ENCODE peak calls at places on chromosomes 6 and 20, in four cellular contexts. V is A673, O is osteoblast, K is uterus. I is an unnamed sample.
A peak's percentile ranks its signal among the peaks of the same experiment; 100 is the strongest.

GRCh38 chr6:167252271-167252670 is 38.8 kb upstream of the UNC93A start:
- DNase-seq in V (no peak), O (no peak), K (no peak), I (no peak)

GRCh38 chr6:141744971-141745370 is 387.8 kb upstream of the GJE1 start:
- DNase-seq in V (no peak), O (peak; percentile 83), K (no peak), I (no peak)

GRCh38 chr20:63698739-63699465 is 2.5 kb downstream of the TNFRSF6B start:
- DNase-seq in V (peak; percentile 68), O (peak; percentile 100), K (peak; percentile 66), I (no peak)

GRCh38 chr6:165850434-165851019 is 187.5 kb upstream of the PDE10A start:
- DNase-seq in V (peak; percentile 64), O (peak; percentile 97), K (peak; percentile 71), I (no peak)

GRCh38 chr6:118770835-118771234 is 119.4 kb upstream of the CEP85L start:
- DNase-seq in V (no peak), O (no peak), K (no peak), I (no peak)

GRCh38 chr6:11324453-11325023 is 92.1 kb upstream of the NEDD9 start:
- DNase-seq in V (no peak), O (no peak), K (no peak), I (no peak)

GRCh38 chr20:32969356-32970114 is 34.7 kb downstream of the SUN5 start:
- DNase-seq in V (no peak), O (no peak), K (no peak), I (no peak)

GRCh38 chr6:149216459-149216858 is 101.1 kb upstream of the TAB2 start:
- DNase-seq in V (no peak), O (no peak), K (no peak), I (no peak)

GRCh38 chr6:39018103-39018502 is 30.5 kb upstream of the GLP1R start:
- DNase-seq in V (no peak), O (no peak), K (no peak), I (no peak)

GRCh38 chr6:43608783-43609182 is 20.3 kb downstream of the GTPBP2 start:
- DNase-seq in V (no peak), O (no peak), K (no peak), I (no peak)

GRCh38 chr20:58251979-58252591 is 23.6 kb upstream of the ANKRD60 start:
- DNase-seq in V (peak; percentile 66), O (peak; percentile 85), K (no peak), I (no peak)

GRCh38 chr6:8277769-8278168 is 157.6 kb downstream of the SLC35B3 start:
- DNase-seq in V (no peak), O (peak; percentile 43), K (no peak), I (no peak)

GRCh38 chr6:3231213-3232016 is 4.0 kb upstream of the TUBB2B start:
- DNase-seq in V (peak; percentile 85), O (peak; percentile 94), K (peak; percentile 83), I (no peak)
- H3K4me3 ChIP-seq in V (peak overlapping the region; percentile 61), O (peak overlapping the region; percentile 90), K (peak overlapping the region; percentile 43), I (peak overlapping the region; percentile 9)

GRCh38 chr6:124459268-124459667 is 503.0 kb upstream of the RNF217 start:
- DNase-seq in V (no peak), O (no peak), K (no peak), I (no peak)
- H3K27me3 ChIP-seq in V (no peaks in the 10 kb centered on the region), O (no peaks in the 10 kb centered on the region), K (no peaks in the 10 kb centered on the region), I (no peaks in the 10 kb centered on the region)

DNA sequence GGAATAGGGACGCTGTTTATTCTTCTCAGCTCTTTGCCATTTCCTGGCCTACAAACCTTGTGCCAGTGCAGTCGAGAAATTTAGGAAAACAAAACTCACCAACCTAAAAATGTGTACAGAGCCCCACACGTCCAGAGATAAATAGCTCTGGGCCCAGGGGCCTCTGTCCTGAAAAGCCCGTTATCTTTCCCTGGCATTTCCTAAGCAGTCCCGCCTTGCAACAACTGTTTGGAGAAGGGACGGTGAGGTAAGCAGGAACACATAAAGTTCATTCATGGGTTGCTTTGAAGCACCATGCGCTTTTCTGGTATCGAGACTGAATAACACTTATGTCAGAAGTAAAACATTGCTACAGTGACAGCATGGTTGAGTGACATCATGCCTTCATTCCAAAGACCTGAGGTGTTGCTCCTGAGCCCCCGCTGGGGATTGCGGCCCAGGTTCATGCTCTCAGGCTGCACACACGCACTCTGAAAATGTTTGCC is 80.1 kb upstream of the NXT1 start:
- DNase-seq in V (no peak), O (peak; percentile 75), K (no peak), I (no peak)
- H3K9me3 ChIP-seq in V (no peaks in the 10 kb centered on the region), O (no peaks in the 10 kb centered on the region), K (no peaks in the 10 kb centered on the region), I (no peaks in the 10 kb centered on the region)

GRCh38 chr20:39600156-39600555 is 638.0 kb downstream of the DHX35 start:
- DNase-seq in V (no peak), O (no peak), K (no peak), I (no peak)

GRCh38 chr20:39596554-39596953 is 634.4 kb downstream of the DHX35 start:
- DNase-seq in V (no peak), O (no peak), K (no peak), I (no peak)
- H3K4me3 ChIP-seq in V (no peak overlapping the region), O (no peak overlapping the region), K (no peak overlapping the region), I (no peak overlapping the region)

GRCh38 chr6:1395496-1395895 is 6.1 kb downstream of the FOXF2 start:
- DNase-seq in V (no peak), O (no peak), K (no peak), I (no peak)

GRCh38 chr6:1394591-1395463 is 5.5 kb downstream of the FOXF2 start:
- DNase-seq in V (no peak), O (no peak), K (no peak), I (no peak)

GRCh38 chr6:1393641-1394283 is 4.4 kb downstream of the FOXF2 start:
- DNase-seq in V (no peak), O (no peak), K (no peak), I (no peak)

GRCh38 chr6:1396952-1397868 is 7.8 kb downstream of the FOXF2 start:
- DNase-seq in V (peak; percentile 78), O (peak; percentile 97), K (peak; percentile 26), I (peak; percentile 16)

GRCh38 chr6:1395941-1396908 is 6.8 kb downstream of the FOXF2 start:
- DNase-seq in V (no peak), O (peak; percentile 75), K (no peak), I (no peak)
- H3K27me3 ChIP-seq in V (peaks cover 51% of the 10 kb centered on the region), O (peaks cover 3% of the 10 kb centered on the region), K (peaks cover 70% of the 10 kb centered on the region), I (peaks cover 52% of the 10 kb centered on the region)

GRCh38 chr20:18331694-18332093 is 43.4 kb downstream of the ZNF133 start:
- DNase-seq in V (no peak), O (no peak), K (no peak), I (no peak)
- H3K9me3 ChIP-seq in V (peaks cover 18% of the 10 kb centered on the region), O (peaks cover 3% of the 10 kb centered on the region), K (no peaks in the 10 kb centered on the region), I (no peaks in the 10 kb centered on the region)

GRCh38 chr20:23085415-23086055 is 589 bp downstream of the CD93 start:
- DNase-seq in V (no peak), O (no peak), K (no peak), I (no peak)

GRCh38 chr20:23084282-23084844 is 1.8 kb downstream of the CD93 start:
- DNase-seq in V (no peak), O (no peak), K (no peak), I (no peak)

GRCh38 chr20:23086056-23086551 is at the start of gene CD93:
- DNase-seq in V (peak; percentile 5), O (peak; percentile 88), K (peak; percentile 55), I (no peak)

GRCh38 chr20:23083553-23084220 is 2.4 kb downstream of the CD93 start:
- DNase-seq in V (no peak), O (no peak), K (no peak), I (no peak)

DNA sequence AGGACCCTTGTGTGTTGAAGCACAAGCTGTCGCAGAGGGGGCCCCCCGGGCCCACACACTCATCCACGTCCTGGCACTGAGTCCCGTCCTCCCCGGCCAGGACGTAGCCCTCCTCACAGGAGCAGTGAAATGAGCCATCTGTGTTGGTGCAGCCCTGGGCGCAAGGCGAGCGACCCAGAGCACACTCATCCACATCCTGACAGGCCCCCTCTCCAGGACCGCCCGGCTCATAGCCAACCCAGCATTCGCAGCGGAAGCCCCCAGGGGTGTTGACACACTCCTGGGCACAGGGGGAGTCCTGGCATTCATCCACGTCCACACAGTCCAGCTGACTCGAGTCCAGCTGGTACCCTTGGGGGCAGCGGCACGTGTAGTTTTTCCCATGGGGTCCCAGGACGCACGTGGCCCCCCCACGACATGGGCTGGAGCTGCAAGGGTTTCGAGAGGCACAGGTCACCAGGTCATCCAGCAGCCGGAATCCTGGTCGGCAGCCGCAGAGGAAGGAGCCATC is 1.2 kb downstream of the CD93 start:
- DNase-seq in V (no peak), O (no peak), K (peak; percentile 33), I (no peak)
- H3K4me3 ChIP-seq in V (no peak overlapping the region), O (no peak overlapping the region), K (peak overlapping the region; percentile 27), I (no peak overlapping the region)